ENCODE peak calls at places on chromosomes 16 and 17, in eight cellular contexts. N is activated CD8-positive, alpha-beta T cell treated with anti-CD3 and anti-CD28 coated beads for 36 hours; C is mucosa of descending colon; B is NB4; Y is left ventricle myocardium inferior; O is cardiac muscle cell; M is AG09319; T is RWPE1. W is an unnamed sample.

GRCh38 chr17:66663041-66663494 is 171.8 kb upstream of the CACNG5 start:
- DNase-seq in N (no peak), C (no peak), B (no peak), Y (no peak), O (no peak), M (no peak), T (no peak), W (no peak)

GRCh38 chr16:80274576-80275191 is 266.1 kb upstream of the DYNLRB2 start:
- DNase-seq in N (no peak), C (no peak), B (no peak), Y (no peak), O (no peak), M (peak), T (peak), W (no peak)

GRCh38 chr16:31421587-31421986 is 6.6 kb downstream of the COX6A2 start:
- DNase-seq in N (peak), C (peak), B (no peak), Y (no peak), O (no peak), M (no peak), T (no peak), W (peak)

GRCh38 chr16:22216191-22216831 is 10.2 kb downstream of the EEF2K start:
- DNase-seq in N (no peak), C (no peak), B (peak), Y (no peak), O (no peak), M (no peak), T (no peak), W (no peak)

GRCh38 chr16:68094614-68094934 is 9.4 kb downstream of the NFATC3 start:
- DNase-seq in N (no peak), C (no peak), B (no peak), Y (no peak), O (no peak), M (no peak), T (no peak), W (no peak)

GRCh38 chr16:82439678-82440293 is 187.0 kb upstream of the CDH13 start:
- DNase-seq in N (peak), C (peak), B (peak), Y (no peak), O (peak), M (no peak), T (peak), W (no peak)

GRCh38 chr16:26963109-26963508 is 103.6 kb upstream of the C16orf82 start:
- DNase-seq in N (peak), C (peak), B (peak), Y (no peak), O (peak), M (no peak), T (no peak), W (no peak)

GRCh38 chr17:29977836-29978235 is 36.4 kb downstream of the EFCAB5 start:
- DNase-seq in N (no peak), C (no peak), B (no peak), Y (no peak), O (no peak), M (peak), T (no peak), W (no peak)

GRCh38 chr17:69357701-69358100 is 30.8 kb upstream of the ABCA5 start:
- DNase-seq in N (no peak), C (no peak), B (no peak), Y (no peak), O (peak), M (no peak), T (no peak), W (no peak)

GRCh38 chr16:75238853-75239371 is 12.5 kb downstream of the BCAR1 start:
- DNase-seq in N (no peak), C (no peak), B (no peak), Y (no peak), O (no peak), M (no peak), T (no peak), W (no peak)
- TF ChIP-seq CTCF in N (no peak), C (no peak), B (no peak), Y (peak), O (peak), M (peak), T (no peak), W (peak)

GRCh38 chr16:84782841-84783240 is 36.9 kb upstream of the CRISPLD2 start:
- DNase-seq in N (no peak), C (no peak), B (no peak), Y (no peak), O (no peak), M (no peak), T (no peak), W (no peak)
- TF ChIP-seq CTCF in N (no peak), C (no peak), B (no peak), Y (no peak), O (no peak), M (no peak), T (no peak), W (no peak)

GRCh38 chr16:70808371-70808770 is 7.4 kb upstream of the VAC14 start:
- DNase-seq in N (no peak), C (no peak), B (peak), Y (no peak), O (no peak), M (no peak), T (no peak), W (no peak)
- TF ChIP-seq CTCF in N (no peak), C (no peak), B (peak), Y (no peak), O (no peak), M (no peak), T (no peak), W (no peak)

DNA sequence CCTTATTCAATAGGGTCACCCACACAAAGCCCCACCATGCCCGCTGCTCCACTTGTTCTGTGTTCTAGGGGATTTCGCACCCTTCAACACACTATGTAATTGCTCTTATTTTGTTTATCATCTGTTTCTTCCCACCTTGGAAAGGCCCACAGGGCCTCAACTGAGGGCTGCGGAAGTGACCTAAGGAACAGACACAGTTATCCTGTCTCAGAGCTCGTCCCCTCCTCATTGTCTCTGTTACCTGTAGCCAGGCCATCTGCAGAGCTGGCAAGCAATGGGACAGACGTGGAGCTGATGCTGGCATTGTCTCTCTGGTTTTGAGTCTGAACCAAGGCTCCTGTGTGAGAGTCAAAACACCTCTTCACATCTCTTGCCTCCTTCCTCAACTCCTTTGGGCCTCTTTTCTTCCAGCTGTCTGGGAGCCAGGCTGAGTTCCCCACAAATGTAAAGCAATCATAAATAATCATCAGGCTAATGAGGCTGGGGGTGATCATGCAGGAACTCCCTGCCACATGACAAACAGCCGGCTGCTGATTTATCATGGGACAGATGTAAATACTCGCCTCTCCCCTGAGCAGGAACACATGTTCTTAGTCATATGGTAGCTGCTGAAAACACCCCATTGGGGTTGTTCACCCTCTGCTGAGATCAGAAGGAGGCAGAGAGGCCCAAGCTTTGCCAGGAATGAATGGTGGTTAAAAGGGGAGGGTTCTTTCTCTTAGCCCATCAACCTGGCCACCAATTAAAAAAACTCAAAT is 71.9 kb downstream of the AXIN2 start:
- DNase-seq in N (no peak), C (no peak), B (no peak), Y (no peak), O (no peak), M (no peak), T (no peak), W (no peak)
- TF ChIP-seq CTCF in N (no peak), C (no peak), B (no peak), Y (no peak), O (no peak), M (no peak), T (no peak), W (no peak)

GRCh38 chr17:4263282-4264215 is at the start of gene ANKFY1:
- DNase-seq in N (peak), C (peak), B (peak), Y (peak), O (peak), M (peak), T (peak), W (peak)
- TF ChIP-seq CTCF in N (no peak), C (no peak), B (no peak), Y (no peak), O (no peak), M (peak), T (no peak), W (peak)

GRCh38 chr17:79107499-79108231 is 33.0 kb downstream of the ENGASE start:
- DNase-seq in N (no peak), C (no peak), B (no peak), Y (no peak), O (no peak), M (no peak), T (no peak), W (no peak)

GRCh38 chr17:79106958-79107357 is 32.3 kb downstream of the ENGASE start:
- DNase-seq in N (no peak), C (no peak), B (no peak), Y (no peak), O (no peak), M (no peak), T (no peak), W (no peak)

GRCh38 chr17:79105937-79106336 is 31.3 kb downstream of the ENGASE start:
- DNase-seq in N (no peak), C (no peak), B (no peak), Y (no peak), O (no peak), M (no peak), T (no peak), W (no peak)

GRCh38 chr17:79102214-79102613 is 27.6 kb downstream of the ENGASE start:
- DNase-seq in N (no peak), C (no peak), B (no peak), Y (no peak), O (no peak), M (no peak), T (no peak), W (no peak)

DNA sequence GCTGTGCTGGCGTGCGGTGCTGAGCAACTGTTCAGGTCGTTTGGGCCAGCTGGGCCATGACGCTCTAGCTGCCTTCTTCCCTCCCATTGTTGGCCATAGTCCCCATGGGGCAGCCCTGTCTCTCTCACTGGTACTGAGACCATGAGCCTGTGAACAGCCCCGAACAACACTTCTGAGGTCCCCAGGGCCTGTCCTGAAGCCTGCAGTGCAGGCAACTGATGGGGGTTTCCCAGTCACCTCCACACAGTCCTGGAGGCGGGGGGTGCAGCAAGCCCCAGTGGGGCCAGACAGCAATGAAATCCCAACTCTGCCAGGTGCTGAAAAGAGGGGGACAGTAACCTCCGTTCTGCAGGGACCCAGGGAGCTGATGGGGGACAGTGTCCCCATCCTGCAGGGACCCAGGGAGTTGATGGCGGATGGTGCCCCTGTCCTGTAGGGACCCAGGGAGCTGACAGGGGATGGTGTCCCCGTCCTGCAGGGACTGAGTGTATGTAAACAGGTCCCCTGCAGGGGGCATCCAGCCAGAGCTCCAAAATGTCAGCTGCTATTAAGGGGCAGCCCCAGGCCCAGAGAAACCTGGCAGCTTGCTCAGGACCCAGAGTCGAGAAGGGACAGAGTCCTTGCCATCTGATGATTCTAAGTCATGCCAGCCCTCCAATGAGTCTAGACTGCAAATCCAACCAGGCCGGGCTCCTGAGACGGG is 30.4 kb downstream of the ENGASE start:
- DNase-seq in N (no peak), C (no peak), B (peak), Y (no peak), O (no peak), M (no peak), T (no peak), W (no peak)
- TF ChIP-seq CTCF in N (no peak), C (no peak), B (peak), Y (no peak), O (no peak), M (no peak), T (no peak), W (no peak)

GRCh38 chr16:590165-590874 is 454 bp downstream of the RAB40C start:
- DNase-seq in N (peak), C (no peak), B (no peak), Y (no peak), O (peak), M (no peak), T (no peak), W (peak)
- TF ChIP-seq CTCF in N (no peak), C (no peak), B (no peak), Y (peak), O (no peak), M (no peak), T (peak), W (peak)

W was measured in chondrocyte.